ENCODE peak calls at places on chromosomes 13 and 19, in ten cellular contexts. Q is heart left ventricle, S is Peyer's patch, W is stomach, H is adrenal gland, I is uterus, T is gastrocnemius medialis, G is thyroid gland, Z is H1, E is spleen. B is an unnamed sample.

GRCh38 chr19:1844536-1845515 is 3.5 kb downstream of the REXO1 start:
- DNase-seq in I (no peak), S (no peak), T (no peak), E (peak), Q (no peak), G (no peak), W (no peak), H (no peak), Z (no peak), B (no peak)

GRCh38 chr13:30936920-30937319 is 4.5 kb downstream of the TEX26 start:
- DNase-seq in G (no peak), Z (no peak), S (no peak), W (no peak), Q (no peak), E (no peak), H (no peak), I (no peak), T (no peak), B (no peak)

GRCh38 chr13:30714629-30715028 is 20.7 kb upstream of the ALOX5AP start:
- DNase-seq in E (no peak), I (no peak), G (no peak), T (no peak), Z (no peak), Q (no peak), W (no peak), H (no peak), S (no peak), B (no peak)

GRCh38 chr19:27774827-27775226 is 1438.1 kb downstream of the UQCRFS1 start:
- DNase-seq in Q (no peak), E (no peak), T (no peak), G (no peak), H (no peak), S (no peak), W (no peak), I (no peak), Z (peak), B (no peak)

GRCh38 chr19:16824658-16825311 is 4.4 kb upstream of the SIN3B start:
- DNase-seq in I (peak), H (no peak), E (no peak), S (no peak), T (no peak), Q (no peak), W (no peak), Z (no peak), G (no peak), B (no peak)

GRCh38 chr19:6481541-6482342 is at the start of gene DENND1C:
- DNase-seq in Z (peak), I (no peak), E (peak), G (no peak), T (no peak), W (peak), H (no peak), S (no peak), Q (peak), B (no peak)

GRCh38 chr19:23522431-23522830 is 127.2 kb upstream of the ZNF91 start:
- DNase-seq in Z (no peak), H (no peak), Q (no peak), W (no peak), I (no peak), E (no peak), T (no peak), S (no peak), G (no peak), B (no peak)

GRCh38 chr19:11091343-11092153 is 2.3 kb downstream of the LDLR start:
- DNase-seq in G (no peak), Z (no peak), W (peak), T (peak), H (peak), E (no peak), I (peak), Q (no peak), S (peak), B (peak)

GRCh38 chr19:9936151-9937000 is at the start of gene OLFM2:
- DNase-seq in Q (no peak), H (peak), W (no peak), Z (peak), G (peak), I (peak), T (no peak), E (no peak), S (no peak), B (no peak)

GRCh38 chr13:40207110-40207478 is 459.3 kb downstream of the FOXO1 start:
- DNase-seq in W (no peak), E (no peak), S (no peak), Z (no peak), Q (no peak), H (no peak), T (no peak), I (no peak), G (no peak), B (no peak)

GRCh38 chr19:23972161-23972560 is 57.5 kb downstream of the ZNF726 start:
- DNase-seq in G (no peak), H (no peak), Q (no peak), S (no peak), I (no peak), T (no peak), Z (no peak), W (no peak), E (no peak), B (no peak)

GRCh38 chr19:54247106-54247930 is 4.7 kb upstream of the LILRA6 start:
- DNase-seq in G (no peak), I (no peak), Z (no peak), T (no peak), Q (no peak), E (no peak), S (no peak), W (no peak), H (no peak), B (no peak)

GRCh38 chr13:50850445-50850844 is 7.0 kb upstream of the DLEU7 start:
- DNase-seq in Q (no peak), I (no peak), H (no peak), G (no peak), E (no peak), Z (no peak), T (no peak), W (no peak), S (no peak), B (no peak)

GRCh38 chr13:67353891-67354459 is 123.8 kb upstream of the PCDH9 start:
- DNase-seq in Z (no peak), H (no peak), I (no peak), E (no peak), W (no peak), T (no peak), S (no peak), G (no peak), Q (no peak), B (no peak)

GRCh38 chr19:10991521-10992081 is 30.8 kb downstream of the SMARCA4 start:
- DNase-seq in H (no peak), Q (no peak), G (no peak), Z (no peak), E (no peak), I (no peak), S (no peak), T (no peak), W (no peak), B (no peak)

GRCh38 chr19:39563408-39563807 is 23.4 kb upstream of the EID2 start:
- DNase-seq in W (no peak), H (no peak), T (no peak), E (no peak), Q (no peak), I (no peak), G (peak), Z (no peak), S (no peak), B (no peak)

GRCh38 chr13:44938854-44939253 is 50.4 kb downstream of the NUFIP1 start:
- DNase-seq in T (no peak), Z (no peak), E (no peak), W (no peak), I (no peak), G (no peak), H (no peak), S (no peak), Q (no peak), B (no peak)

GRCh38 chr19:4329858-4330257 is 8.8 kb downstream of the STAP2 start:
- DNase-seq in Q (no peak), T (no peak), I (no peak), S (no peak), W (no peak), Z (no peak), H (peak), G (no peak), E (no peak), B (no peak)

GRCh38 chr13:33676045-33676699 is 141.8 kb upstream of the RFC3 start:
- DNase-seq in T (no peak), I (no peak), E (no peak), W (peak), Q (no peak), S (no peak), Z (no peak), H (no peak), G (no peak), B (peak)

GRCh38 chr19:4861147-4861546 is 6.3 kb downstream of the PLIN3 start:
- DNase-seq in E (no peak), I (no peak), T (no peak), Q (no peak), W (peak), Z (no peak), G (peak), S (peak), H (no peak), B (no peak)

GRCh38 chr19:1027020-1027952 is 878 bp downstream of the CNN2 start:
- DNase-seq in G (peak), Q (peak), E (peak), H (no peak), I (no peak), T (no peak), Z (no peak), S (no peak), W (no peak), B (no peak)

GRCh38 chr19:36604656-36605100 is 435 bp upstream of the ZNF382 start:
- DNase-seq in E (peak), S (peak), H (peak), Q (peak), G (peak), I (peak), T (peak), Z (no peak), W (peak), B (peak)

GRCh38 chr13:38641164-38641948 is 45.5 kb upstream of the FREM2 start:
- DNase-seq in I (no peak), W (no peak), S (no peak), E (no peak), H (no peak), T (no peak), Z (no peak), G (no peak), Q (no peak), B (no peak)

GRCh38 chr13:45092668-45093067 is 27.6 kb upstream of the GTF2F2 start:
- DNase-seq in I (no peak), T (no peak), Z (no peak), E (no peak), Q (no peak), W (no peak), S (no peak), G (no peak), H (no peak), B (no peak)

GRCh38 chr13:30726192-30726591 is 9.2 kb upstream of the ALOX5AP start:
- DNase-seq in S (no peak), Q (no peak), Z (no peak), I (no peak), E (no peak), T (no peak), G (no peak), W (no peak), H (no peak), B (no peak)

GRCh38 chr13:113041293-113041690 is 64.3 kb upstream of the F7 start:
- DNase-seq in I (no peak), H (no peak), T (no peak), Q (peak), Z (no peak), W (no peak), S (no peak), G (no peak), E (no peak), B (no peak)

GRCh38 chr13:100108913-100109507 is 20.1 kb downstream of the PCCA start:
- DNase-seq in Q (no peak), S (no peak), W (no peak), T (no peak), H (no peak), G (no peak), I (no peak), E (no peak), Z (no peak), B (no peak)

GRCh38 chr13:47135800-47136658 is 239.2 kb upstream of the HTR2A start:
- DNase-seq in S (no peak), E (no peak), H (no peak), G (peak), W (no peak), T (no peak), Z (no peak), Q (no peak), I (no peak), B (no peak)

GRCh38 chr13:64688893-64689677 is 2541.1 kb downstream of the PCDH9 start:
- DNase-seq in I (no peak), S (no peak), Z (no peak), E (no peak), W (no peak), Q (no peak), T (no peak), H (no peak), G (no peak), B (no peak)

GRCh38 chr19:2309734-2310362 is 1.9 kb upstream of the LINGO3 start:
- DNase-seq in W (no peak), Z (peak), H (peak), T (no peak), Q (no peak), I (no peak), G (peak), E (no peak), S (no peak), B (no peak)

GRCh38 chr13:54699831-54700230 is 1671.2 kb downstream of the OLFM4 start:
- DNase-seq in W (no peak), E (no peak), G (no peak), S (no peak), Z (no peak), I (no peak), T (no peak), Q (no peak), H (no peak), B (no peak)

GRCh38 chr19:9323557-9323918 is 441 bp upstream of the ZNF559 start:
- DNase-seq in Z (no peak), T (peak), H (peak), I (peak), Q (peak), G (peak), W (peak), E (peak), S (no peak), B (peak)

GRCh38 chr13:101576452-101576851 is 124.0 kb downstream of the ITGBL1 start:
- DNase-seq in S (no peak), E (no peak), I (no peak), H (no peak), G (no peak), Q (no peak), T (no peak), Z (no peak), W (no peak), B (no peak)

GRCh38 chr13:21849323-21849722 is 178.4 kb downstream of the FGF9 start:
- DNase-seq in E (no peak), T (no peak), G (no peak), H (peak), Z (no peak), S (no peak), W (no peak), I (no peak), Q (no peak), B (no peak)

GRCh38 chr13:49935171-49936084 is 712 bp downstream of the SPRYD7 start:
- DNase-seq in S (no peak), G (peak), Q (no peak), E (no peak), Z (no peak), W (peak), I (no peak), H (no peak), T (peak), B (no peak)

GRCh38 chr13:52377898-52378297 is 28.1 kb downstream of the THSD1 start:
- DNase-seq in T (no peak), I (no peak), G (no peak), Z (no peak), S (no peak), Q (no peak), E (no peak), W (no peak), H (no peak), B (no peak)
- TF ChIP-seq CTCF in T (no peak), I (no peak), G (no peak), Z (no peak), S (no peak), Q (no peak), E (no peak), W (no peak), H (no peak), B (no peak)

DNA sequence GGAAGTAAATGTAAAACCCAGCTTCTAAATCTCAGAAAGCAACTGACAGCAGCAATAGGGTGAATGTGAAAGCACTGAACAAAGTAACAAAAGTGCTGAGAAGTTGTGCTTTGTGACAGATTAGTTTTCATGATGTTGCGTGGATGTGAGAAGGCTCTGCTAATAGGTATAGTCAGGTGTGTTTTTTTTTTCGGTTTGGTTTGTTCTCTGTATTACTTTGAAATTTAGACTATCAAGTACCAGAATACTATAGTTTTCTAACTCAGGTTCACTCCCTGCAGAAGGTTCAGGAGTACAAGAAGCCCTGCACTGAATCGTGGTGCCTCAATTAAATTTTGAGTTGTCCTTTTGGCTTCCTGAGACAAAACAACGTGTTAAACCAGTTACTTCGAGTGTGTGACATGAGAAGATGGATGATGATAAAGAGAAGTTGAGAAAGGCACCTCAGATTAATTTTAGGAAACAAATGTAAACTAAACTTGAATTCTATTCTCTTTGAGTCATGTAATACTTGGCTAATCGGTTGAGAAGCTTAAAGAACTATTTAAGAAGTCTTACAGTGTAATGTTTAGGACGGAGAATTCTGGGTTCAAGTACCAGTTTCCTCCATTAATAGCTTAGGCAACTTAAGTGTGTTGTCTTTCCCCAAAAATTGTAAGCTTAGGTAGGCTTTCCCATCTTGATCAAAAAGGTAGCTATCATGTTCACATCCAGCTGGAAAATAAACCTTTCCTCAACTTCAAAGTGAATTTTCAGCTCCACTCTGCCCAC is 10.3 kb downstream of the MIR17HG start:
- DNase-seq in E (no peak), Z (no peak), T (no peak), G (no peak), W (no peak), Q (no peak), S (no peak), I (no peak), H (no peak), B (no peak)
- TF ChIP-seq POLR2A in E (no peak), Z (no peak), T (no peak), G (no peak), W (no peak), Q (no peak), S (no peak), I (no peak), H (no peak), B (no peak)

DNA sequence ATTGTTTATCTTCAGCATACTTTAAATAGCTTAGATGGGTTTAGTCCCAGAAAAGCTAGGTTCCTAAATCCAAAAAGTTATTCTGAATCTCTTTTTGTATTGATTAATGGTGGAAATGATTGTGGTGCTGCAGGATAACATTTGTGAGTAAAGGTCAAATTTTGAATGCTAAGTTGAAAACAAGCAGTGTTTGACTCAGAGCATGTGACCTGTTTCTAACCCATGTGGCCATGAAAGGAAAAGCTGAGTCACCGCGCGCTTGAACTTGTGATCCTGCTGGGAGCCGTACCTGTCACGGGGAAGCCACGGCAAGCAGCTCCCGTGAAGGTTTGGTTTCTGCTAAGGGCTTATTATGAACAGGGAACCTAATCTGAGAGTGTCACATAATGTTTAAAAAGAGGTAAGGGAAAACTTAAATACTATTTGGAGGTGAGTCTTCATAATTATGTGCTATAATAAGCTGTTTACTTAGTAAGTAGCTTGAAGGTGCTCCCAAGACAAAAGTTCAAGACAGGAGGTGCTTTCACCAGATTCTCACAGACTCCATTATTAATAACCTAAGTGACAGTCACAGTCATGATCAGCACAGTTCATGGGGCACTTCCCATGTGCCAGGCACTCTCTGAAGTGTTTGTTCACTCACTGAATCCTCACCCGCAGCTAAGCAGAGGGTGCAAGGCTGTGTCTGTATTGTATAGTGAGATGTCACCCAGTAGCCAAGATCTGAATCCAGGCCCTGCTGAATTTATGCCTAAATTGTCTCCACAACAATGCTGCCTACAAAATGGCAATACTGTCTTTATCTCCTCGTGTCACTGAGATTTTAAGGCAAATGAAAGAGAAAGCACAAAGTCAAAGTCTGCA is 286.5 kb downstream of the MYO16 start:
- DNase-seq in I (peak), H (peak), W (peak), T (peak), E (peak), Z (no peak), Q (peak), G (peak), S (peak), B (peak)
- H3K27ac ChIP-seq in I (peak), H (peak), W (peak), T (no peak), E (no peak), Z (peak), Q (peak), G (no peak), S (no peak), B (peak)

DNA sequence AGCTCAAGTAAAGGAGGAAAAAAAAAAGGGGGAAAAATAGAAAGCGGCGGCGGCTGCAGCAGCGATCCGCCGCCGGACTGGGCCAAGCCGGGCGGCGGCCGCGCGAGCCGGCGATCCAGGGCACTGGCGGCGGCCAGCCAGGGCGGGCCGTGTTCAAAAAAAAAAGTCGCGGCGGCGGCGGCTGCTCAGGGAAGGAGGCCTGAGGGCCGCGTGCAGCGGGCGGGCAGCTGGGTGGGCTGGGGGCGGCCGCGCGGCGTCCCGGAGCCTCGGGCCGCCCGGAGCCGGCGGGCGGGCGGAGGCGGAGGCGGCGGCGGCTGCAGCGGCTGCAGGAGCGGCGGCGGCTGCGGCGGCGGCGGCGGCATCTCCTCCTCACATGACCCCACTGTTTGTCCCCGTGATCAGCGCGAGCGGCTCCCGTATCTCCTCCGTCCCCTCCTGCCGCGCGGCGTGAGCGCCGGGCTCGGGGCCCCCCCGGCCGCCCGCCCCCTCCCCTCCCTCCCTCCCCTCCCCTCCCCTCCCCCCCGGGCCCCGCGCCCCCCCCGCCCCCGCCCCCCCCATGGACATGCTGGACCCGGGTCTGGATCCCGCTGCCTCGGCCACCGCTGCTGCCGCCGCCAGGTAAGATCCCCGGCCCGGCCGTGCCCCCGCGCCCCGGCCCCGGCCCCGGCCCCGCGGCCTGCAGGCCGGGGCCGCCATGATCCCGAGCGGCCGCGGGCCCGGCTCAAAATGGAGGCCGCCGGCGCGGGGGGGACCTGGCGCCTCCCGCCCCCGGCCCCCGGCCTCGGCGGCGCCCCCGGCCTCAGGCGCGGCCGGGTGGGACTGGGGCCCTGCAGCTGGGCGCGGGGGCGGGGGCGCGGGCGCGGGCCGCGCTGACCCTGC is at the start of gene USF2:
- DNase-seq in Z (no peak), S (peak), I (peak), Q (peak), E (peak), W (peak), T (peak), H (peak), G (peak), B (peak)
- TF ChIP-seq CTCF in Z (no peak), S (no peak), I (no peak), Q (no peak), E (no peak), W (no peak), T (no peak), H (no peak), G (no peak), B (no peak)

B was measured in right lobe of liver.